ENCODE peak calls at places on chromosomes 12 and 14, in six cellular contexts. X is kidney, R is stomach, U is IMR-90, G is A549, E is heart right ventricle. Y is an unnamed sample.

GRCh38 chr12:71871116-71871515 is 31.6 kb downstream of the TBC1D15 start:
- DNase-seq in G (no peak), R (no peak), X (no peak), U (peak), E (no peak), Y (no peak)

GRCh38 chr12:47991592-47991991 is 12.7 kb downstream of the COL2A1 start:
- DNase-seq in R (no peak), E (peak), X (no peak), U (no peak), G (no peak), Y (no peak)

GRCh38 chr14:88902850-88903249 is 78.4 kb downstream of the TTC8 start:
- DNase-seq in E (no peak), R (no peak), U (no peak), X (no peak), G (no peak), Y (no peak)

GRCh38 chr14:101928415-101928841 is 35.9 kb upstream of the DYNC1H1 start:
- DNase-seq in G (no peak), X (no peak), U (no peak), R (no peak), E (no peak), Y (no peak)

GRCh38 chr14:73724696-73725095 is 10.5 kb upstream of the PNMA1 start:
- DNase-seq in U (no peak), X (no peak), G (no peak), R (no peak), E (no peak), Y (no peak)

GRCh38 chr12:121858662-121859572 is at the start of gene HPD:
- DNase-seq in R (no peak), E (peak), G (peak), U (peak), X (peak), Y (no peak)

GRCh38 chr14:96564389-96564788 is 62.2 kb downstream of the PAPOLA start:
- DNase-seq in U (no peak), X (no peak), G (no peak), E (no peak), R (no peak), Y (no peak)

GRCh38 chr14:50607181-50607580 is 47.2 kb downstream of the ATL1 start:
- DNase-seq in G (no peak), X (no peak), E (no peak), U (peak), R (no peak), Y (peak)

GRCh38 chr12:67354322-67354721 is 85.2 kb downstream of the CAND1 start:
- DNase-seq in E (no peak), X (no peak), G (no peak), R (no peak), U (peak), Y (peak)

GRCh38 chr14:80554139-80554538 is 342.8 kb upstream of the DIO2 start:
- DNase-seq in R (no peak), U (peak), G (no peak), X (no peak), E (no peak), Y (no peak)

GRCh38 chr14:80543211-80543610 is 331.9 kb upstream of the DIO2 start:
- DNase-seq in G (no peak), R (no peak), E (no peak), X (no peak), U (no peak), Y (no peak)

GRCh38 chr14:80544366-80544765 is 333.1 kb upstream of the DIO2 start:
- DNase-seq in R (no peak), X (no peak), E (no peak), G (no peak), U (no peak), Y (no peak)

GRCh38 chr14:80546056-80546854 is 335.0 kb upstream of the DIO2 start:
- DNase-seq in X (no peak), G (no peak), E (no peak), U (no peak), R (no peak), Y (no peak)

GRCh38 chr14:80549141-80549540 is 337.8 kb upstream of the DIO2 start:
- DNase-seq in X (no peak), R (no peak), U (no peak), E (no peak), G (no peak), Y (no peak)
- H3K4me3 ChIP-seq in X (no peak), R (no peak), U (no peak), E (no peak), G (no peak), Y (no peak)

GRCh38 chr14:27050195-27050594 is 452.4 kb upstream of the NOVA1 start:
- DNase-seq in G (no peak), X (no peak), E (no peak), R (no peak), U (no peak), Y (no peak)
- TF ChIP-seq CTCF in G (no peak), X (no peak), E (no peak), R (no peak), U (no peak), Y (no peak)

DNA sequence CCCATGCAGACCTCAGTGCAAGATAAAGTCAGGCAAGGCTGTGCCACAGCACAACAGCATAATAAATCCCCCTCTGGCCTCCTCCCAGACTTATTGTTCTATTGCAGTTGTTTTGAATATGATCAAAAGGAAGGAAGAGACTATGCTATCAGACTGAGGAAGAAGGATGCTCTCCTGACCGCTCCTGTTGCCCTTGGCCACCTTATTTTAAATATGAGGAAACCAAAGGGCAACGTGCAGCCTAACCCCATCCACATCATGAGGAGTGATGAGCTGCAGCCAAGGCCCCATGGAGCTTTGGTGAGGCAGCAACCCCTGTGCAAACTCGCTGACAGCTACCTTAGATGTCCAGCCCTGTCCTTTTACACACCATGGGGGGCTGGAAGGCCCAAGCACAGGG is 291.7 kb downstream of the ZFP36L1 start:
- DNase-seq in G (no peak), U (no peak), X (no peak), E (no peak), R (no peak), Y (no peak)
- H3K4me3 ChIP-seq in G (no peak), U (no peak), X (no peak), E (no peak), R (no peak), Y (no peak)

DNA sequence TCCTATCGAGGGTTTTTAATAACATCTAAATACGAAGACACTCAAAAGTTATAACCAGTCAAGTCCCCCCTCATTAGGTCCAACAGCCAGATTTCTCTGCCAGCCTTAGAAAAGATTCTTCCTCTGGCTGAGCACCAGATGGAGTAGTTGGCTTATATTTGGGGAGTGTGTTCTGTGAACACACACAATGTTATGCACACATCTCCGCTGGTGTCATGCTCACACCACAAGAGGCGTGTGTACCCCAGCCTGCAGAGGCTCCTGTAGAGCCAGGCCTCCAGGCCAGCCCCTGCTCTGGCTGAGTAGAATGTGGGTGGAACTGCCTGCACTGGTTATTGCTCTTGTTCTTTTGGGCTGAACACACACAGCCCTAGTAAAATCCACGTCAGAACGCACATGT is 64.0 kb downstream of the PIWIL1 start:
- DNase-seq in E (no peak), U (no peak), G (peak), X (no peak), R (no peak), Y (peak)
- TF ChIP-seq CTCF in E (peak), U (no peak), G (peak), X (no peak), R (no peak), Y (no peak)